ENCODE peak calls at places on chromosomes 13 and 19, in four cellular contexts. X is WTC11, L is SK-N-SH, D is GM12878. Q is an unnamed sample.

GRCh38 chr13:35840991-35841604 is 290.1 kb downstream of the DCLK1 start:
- DNase-seq in D (no peak), X (no peak), L (no peak), Q (no peak)

GRCh38 chr13:110633776-110634175 is 18.4 kb downstream of the NAXD start:
- DNase-seq in X (no peak), D (no peak), L (no peak), Q (no peak)

GRCh38 chr19:52963229-52963760 is 614 bp upstream of the ZNF816 start:
- DNase-seq in D (no peak), L (peak), X (peak), Q (no peak)

GRCh38 chr19:47813304-47813994 is 8.3 kb upstream of the CRX start:
- DNase-seq in X (peak), L (peak), D (no peak), Q (peak)

GRCh38 chr13:50644081-50644871 is 199.2 kb downstream of the DLEU7 start:
- DNase-seq in X (no peak), L (no peak), D (no peak), Q (no peak)

GRCh38 chr13:46571189-46571901 is 18.4 kb downstream of the LRCH1 start:
- DNase-seq in D (no peak), L (no peak), X (no peak), Q (no peak)

GRCh38 chr19:30391554-30392551 is 19.7 kb downstream of the ZNF536 start:
- DNase-seq in D (no peak), L (no peak), X (peak), Q (no peak)

GRCh38 chr19:35642798-35643254 is 1.3 kb downstream of the ETV2 start:
- DNase-seq in L (no peak), X (no peak), D (no peak), Q (no peak)

GRCh38 chr13:27415116-27415515 is 9.3 kb upstream of the GTF3A start:
- DNase-seq in L (no peak), X (no peak), D (no peak), Q (no peak)

GRCh38 chr13:85772379-85772778 is 26.8 kb downstream of the SLITRK6 start:
- DNase-seq in L (no peak), X (no peak), D (no peak), Q (no peak)

GRCh38 chr19:3071764-3072163 is 9.5 kb upstream of the TLE5 start:
- DNase-seq in X (no peak), D (no peak), L (no peak), Q (no peak)

GRCh38 chr19:39381910-39382611 is 8.8 kb downstream of the PAF1 start:
- DNase-seq in D (no peak), L (no peak), X (no peak), Q (peak)

GRCh38 chr19:55484571-55485438 is at the start of gene NAT14:
- DNase-seq in D (no peak), X (peak), L (peak), Q (peak)

GRCh38 chr19:30622276-30622675 is 250.1 kb downstream of the ZNF536 start:
- DNase-seq in D (no peak), X (no peak), L (no peak), Q (no peak)

GRCh38 chr19:40717880-40718773 is 1.2 kb downstream of the ITPKC start:
- DNase-seq in D (no peak), X (no peak), L (no peak), Q (peak)

GRCh38 chr19:55690769-55691545 is 15.9 kb downstream of the EPN1 start:
- DNase-seq in L (no peak), X (no peak), D (no peak), Q (no peak)

GRCh38 chr13:42190529-42190928 is 81.4 kb upstream of the AKAP11 start:
- DNase-seq in D (no peak), L (no peak), X (no peak), Q (no peak)

GRCh38 chr19:16457195-16457953 is 14.4 kb downstream of the EPS15L1 start:
- DNase-seq in X (peak), L (peak), D (no peak), Q (peak)

GRCh38 chr19:54183431-54183830 is 5.9 kb downstream of the MBOAT7 start:
- DNase-seq in L (no peak), D (no peak), X (no peak), Q (no peak)

GRCh38 chr13:78160793-78161192 is 242.2 kb upstream of the EDNRB start:
- DNase-seq in L (no peak), X (no peak), D (no peak), Q (no peak)

GRCh38 chr19:42942187-42942789 is 5.3 kb upstream of the PSG7 start:
- DNase-seq in D (no peak), L (no peak), X (peak), Q (peak)

GRCh38 chr19:3055741-3056453 is 6.4 kb downstream of the TLE5 start:
- DNase-seq in L (no peak), X (peak), D (no peak), Q (peak)

GRCh38 chr13:90696656-90697055 is 650.8 kb upstream of the MIR17HG start:
- DNase-seq in X (no peak), D (no peak), L (no peak), Q (no peak)

GRCh38 chr19:37227996-37228395 is 10.0 kb downstream of the ZNF383 start:
- DNase-seq in X (peak), L (peak), D (no peak), Q (no peak)

GRCh38 chr19:13929340-13929739 is 8.9 kb downstream of the PODNL1 start:
- DNase-seq in L (peak), X (no peak), D (no peak), Q (no peak)

GRCh38 chr13:109781384-109782065 is 4.9 kb downstream of the IRS2 start:
- DNase-seq in X (no peak), D (no peak), L (peak), Q (no peak)

GRCh38 chr13:42395066-42395821 is 123.3 kb downstream of the AKAP11 start:
- DNase-seq in L (no peak), X (no peak), D (no peak), Q (no peak)

GRCh38 chr19:40741527-40742390 is 8.5 kb downstream of the ACTMAP start:
- DNase-seq in X (no peak), L (no peak), D (no peak), Q (no peak)

GRCh38 chr19:7970716-7971448 is 27.4 kb upstream of the TIMM44 start:
- DNase-seq in X (peak), L (peak), D (no peak), Q (peak)

GRCh38 chr19:33273881-33274662 is 28.3 kb downstream of the CEBPA start:
- DNase-seq in D (no peak), X (no peak), L (no peak), Q (no peak)

GRCh38 chr13:102597029-102598015 is 536 bp downstream of the TPP2 start:
- DNase-seq in L (peak), X (no peak), D (no peak), Q (peak)

GRCh38 chr19:51777570-51778460 is 16.8 kb downstream of the FPR2 start:
- DNase-seq in D (no peak), L (peak), X (peak), Q (peak)

GRCh38 chr19:47531640-47532387 is 17.0 kb upstream of the NAPA start:
- DNase-seq in X (no peak), D (no peak), L (no peak), Q (peak)

GRCh38 chr13:59746291-59746962 is 417.3 kb downstream of the DIAPH3 start:
- DNase-seq in X (no peak), D (no peak), L (no peak), Q (no peak)

DNA sequence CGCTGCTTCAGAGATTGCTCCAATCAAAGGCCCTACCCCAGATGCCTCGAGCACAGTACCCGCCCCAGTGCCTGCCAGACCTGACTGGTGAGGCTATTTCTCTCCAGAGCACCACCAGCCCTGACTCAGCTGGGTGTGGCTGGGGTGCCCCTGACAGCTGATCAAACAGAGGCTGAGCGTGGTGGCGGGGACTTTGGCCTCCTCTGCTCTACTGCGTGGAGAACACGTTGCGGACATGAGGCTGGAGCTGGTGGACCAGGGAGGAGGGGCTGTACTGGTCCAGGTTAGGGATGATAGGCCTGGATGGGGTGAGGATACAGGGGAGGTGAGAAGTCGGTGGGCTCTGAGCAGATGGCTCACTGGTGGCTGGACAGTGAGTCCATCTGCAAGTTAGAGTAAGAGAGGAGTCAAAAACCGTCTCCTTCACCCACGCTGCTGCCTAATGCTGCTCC is 3.5 kb upstream of the DOCK6 start:
- DNase-seq in D (no peak), X (no peak), L (no peak), Q (peak)
- TF ChIP-seq MAX in D (no peak), X (no peak), L (no peak), Q (no peak)

GRCh38 chr13:33797622-33798021 is 20.3 kb upstream of the RFC3 start:
- DNase-seq in X (no peak), L (no peak), D (no peak), Q (no peak)

GRCh38 chr13:33794576-33794975 is 23.4 kb upstream of the RFC3 start:
- DNase-seq in L (no peak), D (no peak), X (no peak), Q (no peak)

GRCh38 chr13:33796095-33796494 is 21.9 kb upstream of the RFC3 start:
- DNase-seq in X (no peak), L (no peak), D (no peak), Q (no peak)

GRCh38 chr13:33789757-33790156 is 28.2 kb upstream of the RFC3 start:
- DNase-seq in L (no peak), D (no peak), X (no peak), Q (no peak)

GRCh38 chr13:33793726-33794125 is 24.2 kb upstream of the RFC3 start:
- DNase-seq in D (no peak), L (no peak), X (no peak), Q (no peak)
- TF ChIP-seq USF1 in D (no peak), L (no peak), X (no peak), Q (no peak)

GRCh38 chr19:6402058-6402457 is 9.1 kb upstream of the GTF2F1 start:
- DNase-seq in L (no peak), D (no peak), X (no peak), Q (no peak)

DNA sequence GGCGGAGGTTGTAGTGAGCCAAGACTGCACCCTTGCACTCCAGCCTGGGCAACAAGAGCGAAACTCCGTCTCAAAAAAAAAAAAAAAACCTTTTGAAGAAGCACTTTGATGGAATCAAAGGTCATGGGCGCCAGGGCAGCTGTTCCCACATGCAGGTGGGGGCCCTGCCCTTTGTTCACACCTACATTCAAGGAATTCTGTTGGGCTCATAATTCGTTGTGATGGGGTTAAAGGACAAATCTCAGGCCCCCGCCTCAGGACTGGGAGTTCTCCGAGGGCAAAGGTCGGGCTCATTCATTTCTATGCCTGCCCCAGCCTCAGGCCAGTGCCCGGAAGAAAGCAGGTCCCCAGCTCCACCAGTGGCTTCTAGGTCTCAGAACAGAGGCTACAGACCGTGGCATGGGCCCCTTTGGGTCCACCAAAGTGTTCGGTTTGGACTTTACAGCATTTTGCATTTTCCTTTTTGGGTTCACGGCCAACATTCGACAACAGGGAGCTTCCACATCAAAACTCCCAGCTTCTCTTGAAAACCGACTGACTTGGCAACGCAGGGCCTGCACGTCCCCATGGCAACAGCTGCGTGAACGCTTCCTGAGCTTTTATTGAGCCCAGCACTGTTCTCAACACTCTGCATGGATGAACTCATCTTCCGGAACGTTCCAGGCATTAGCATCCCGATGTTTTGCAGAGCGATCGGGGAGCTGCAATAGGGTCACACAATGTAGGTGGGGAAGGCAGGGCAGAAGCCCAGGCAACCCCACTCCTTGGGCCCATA is 10.1 kb upstream of the GTF2F1 start:
- DNase-seq in D (no peak), X (no peak), L (no peak), Q (no peak)
- TF ChIP-seq MAX in D (no peak), X (no peak), L (no peak), Q (no peak)

GRCh38 chr13:113655358-113656014 is 2.5 kb downstream of the ATP4B start:
- DNase-seq in L (no peak), D (no peak), X (peak), Q (no peak)
- TF ChIP-seq USF1 in L (no peak), D (no peak), X (no peak), Q (no peak)

GRCh38 chr13:28574617-28575142 is 79.8 kb upstream of the FLT1 start:
- DNase-seq in L (no peak), D (peak), X (no peak), Q (peak)
- TF ChIP-seq MAX in L (peak), D (no peak), X (no peak), Q (peak)

GRCh38 chr13:75705395-75705794 is 69.3 kb downstream of the LMO7 start:
- DNase-seq in D (no peak), L (no peak), X (no peak), Q (no peak)
- TF ChIP-seq USF1 in D (no peak), L (no peak), X (no peak), Q (no peak)

DNA sequence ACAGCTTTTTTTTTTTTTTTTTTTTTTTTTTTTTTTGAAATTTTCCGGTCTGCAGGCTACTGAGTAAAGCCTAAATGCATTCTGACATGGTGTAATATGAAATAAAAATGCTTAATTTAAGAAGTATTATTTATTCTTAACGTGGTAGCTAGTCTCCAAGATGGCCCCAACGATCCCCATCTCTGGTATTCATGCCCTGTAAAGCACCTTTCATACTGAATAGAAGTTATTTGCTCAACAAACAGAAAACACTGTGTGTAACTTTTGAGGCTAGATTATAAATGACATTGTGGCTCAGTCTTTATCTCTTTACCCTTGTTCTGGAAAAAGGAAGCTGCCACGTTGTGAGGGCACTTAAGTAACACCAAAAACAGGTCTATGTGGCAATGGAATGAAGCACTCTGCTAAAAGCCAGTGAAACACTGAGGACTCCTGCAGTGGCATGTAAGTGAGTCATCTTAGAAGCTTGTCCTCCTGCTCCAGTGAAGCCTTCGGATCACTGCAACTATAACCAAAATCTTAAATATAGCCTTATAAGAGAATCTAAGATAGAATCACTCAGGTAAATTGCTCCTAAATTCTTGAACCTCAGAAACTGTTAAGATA is 128.7 kb downstream of the UGGT2 start:
- DNase-seq in X (no peak), L (no peak), D (no peak), Q (no peak)
- TF ChIP-seq MAX in X (no peak), L (no peak), D (no peak), Q (no peak)

GRCh38 chr13:72645521-72645920 is 81.9 kb downstream of the MZT1 start:
- DNase-seq in X (no peak), D (no peak), L (no peak), Q (no peak)
- TF ChIP-seq USF1 in X (no peak), D (no peak), L (no peak), Q (no peak)

Q was measured in K562.